ENCODE peak calls at places on chromosomes 6 and 20, in five cellular contexts. One of them, this sample, is unnamed.

GRCh38 chr20:32439132-32439829 is 81.2 kb downstream of the ASXL1 start:
- DNase-seq in H1: no peak
- DNase-seq in mesenchymal stem cell: peak; percentile 79
- DNase-seq in neuronal stem cell: no peak
- DNase-seq in mesendoderm: no peak
- DNase-seq in this sample: no peak

GRCh38 chr20:48313346-48313745 is 514.5 kb downstream of the PREX1 start:
- DNase-seq in mesenchymal stem cell: peak; percentile 17
- DNase-seq in H1: no peak
- DNase-seq in mesendoderm: no peak
- DNase-seq in neuronal stem cell: no peak
- DNase-seq in this sample: no peak

GRCh38 chr6:72322778-72323177 is 299.1 kb upstream of the KCNQ5 start:
- DNase-seq in H1: no peak
- DNase-seq in neuronal stem cell: no peak
- DNase-seq in mesenchymal stem cell: no peak
- DNase-seq in mesendoderm: no peak
- DNase-seq in this sample: no peak

GRCh38 chr20:17655865-17656489 is 26.1 kb downstream of the RRBP1 start:
- DNase-seq in mesenchymal stem cell: no peak
- DNase-seq in neuronal stem cell: no peak
- DNase-seq in H1: no peak
- DNase-seq in mesendoderm: peak; percentile 81
- DNase-seq in this sample: peak; percentile 62

GRCh38 chr6:89264296-89264695 is 47.1 kb upstream of the GABRR1 start:
- DNase-seq in mesenchymal stem cell: no peak
- DNase-seq in neuronal stem cell: no peak
- DNase-seq in mesendoderm: no peak
- DNase-seq in H1: no peak
- DNase-seq in this sample: no peak

GRCh38 chr6:15322781-15323536 is 77.1 kb downstream of the JARID2 start:
- DNase-seq in neuronal stem cell: no peak
- DNase-seq in mesendoderm: no peak
- DNase-seq in mesenchymal stem cell: no peak
- DNase-seq in H1: peak; percentile 43
- DNase-seq in this sample: no peak

GRCh38 chr20:50259705-50260479 is 69.3 kb downstream of the CEBPB start:
- DNase-seq in H1: no peak
- DNase-seq in mesenchymal stem cell: no peak
- DNase-seq in neuronal stem cell: no peak
- DNase-seq in mesendoderm: no peak
- DNase-seq in this sample: no peak

GRCh38 chr20:43243672-43244269 is 54.1 kb upstream of the PTPRT start:
- DNase-seq in mesenchymal stem cell: no peak
- DNase-seq in H1: peak; percentile 54
- DNase-seq in neuronal stem cell: no peak
- DNase-seq in mesendoderm: peak; percentile 29
- DNase-seq in this sample: peak; percentile 53

GRCh38 chr6:81534934-81535465 is 217.5 kb downstream of the TENT5A start:
- DNase-seq in mesendoderm: no peak
- DNase-seq in H1: no peak
- DNase-seq in neuronal stem cell: no peak
- DNase-seq in mesenchymal stem cell: no peak
- DNase-seq in this sample: no peak

GRCh38 chr6:37433657-37434271 is 743 bp downstream of the CMTR1 start:
- DNase-seq in mesendoderm: peak; percentile 22
- DNase-seq in H1: no peak
- DNase-seq in mesenchymal stem cell: peak; percentile 34
- DNase-seq in neuronal stem cell: no peak
- DNase-seq in this sample: no peak
- H2AK5ac ChIP-seq in mesendoderm: peak overlapping the region; percentile 17
- H2AK5ac ChIP-seq in H1: no peak overlapping the region
- H2AK5ac ChIP-seq in mesenchymal stem cell: peak overlapping the region; percentile 32
- H2AK5ac ChIP-seq in neuronal stem cell: no peak overlapping the region
- H2AK5ac ChIP-seq in this sample: no peak overlapping the region

DNA sequence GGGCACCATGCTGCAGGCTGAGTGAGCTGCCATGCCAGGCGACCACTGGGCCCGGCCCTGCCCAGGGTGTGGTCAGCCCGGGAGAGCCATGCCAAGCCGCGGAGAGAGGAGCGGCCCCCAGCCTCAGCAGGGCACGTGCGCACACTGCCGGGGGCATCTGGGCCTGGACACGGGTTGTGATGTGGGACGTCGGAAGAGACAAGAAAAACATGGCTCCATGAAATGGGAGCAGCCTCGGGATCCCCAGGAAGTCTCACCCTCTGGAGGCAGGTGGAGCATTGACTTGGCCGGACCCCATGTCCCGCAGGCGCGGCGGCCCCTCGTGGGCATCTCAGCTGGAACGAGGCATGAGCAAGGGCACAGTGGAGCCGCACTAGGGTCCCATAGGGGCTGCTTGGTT is 16.8 kb upstream of the SLCO4A1 start:
- DNase-seq in mesendoderm: no peak
- DNase-seq in H1: no peak
- DNase-seq in neuronal stem cell: no peak
- DNase-seq in mesenchymal stem cell: no peak
- DNase-seq in this sample: no peak
- H2AK5ac ChIP-seq in mesendoderm: no peak overlapping the region
- H2AK5ac ChIP-seq in H1: no peak overlapping the region
- H2AK5ac ChIP-seq in neuronal stem cell: peak overlapping the region; percentile 63
- H2AK5ac ChIP-seq in mesenchymal stem cell: peak overlapping the region; percentile 96
- H2AK5ac ChIP-seq in this sample: no peak overlapping the region

GRCh38 chr20:24653306-24653705 is 183.9 kb downstream of the SYNDIG1 start:
- DNase-seq in mesendoderm: no peak
- DNase-seq in mesenchymal stem cell: peak; percentile 38
- DNase-seq in H1: no peak
- DNase-seq in neuronal stem cell: no peak
- DNase-seq in this sample: no peak
- H2AK5ac ChIP-seq in mesendoderm: no peak overlapping the region
- H2AK5ac ChIP-seq in mesenchymal stem cell: no peak overlapping the region
- H2AK5ac ChIP-seq in H1: no peak overlapping the region
- H2AK5ac ChIP-seq in neuronal stem cell: no peak overlapping the region
- H2AK5ac ChIP-seq in this sample: no peak overlapping the region

GRCh38 chr20:35466856-35467255 is 11.5 kb downstream of the CEP250 start:
- DNase-seq in neuronal stem cell: no peak
- DNase-seq in H1: no peak
- DNase-seq in mesenchymal stem cell: no peak
- DNase-seq in mesendoderm: peak; percentile 16
- DNase-seq in this sample: no peak
- H2AK5ac ChIP-seq in neuronal stem cell: no peak overlapping the region
- H2AK5ac ChIP-seq in H1: no peak overlapping the region
- H2AK5ac ChIP-seq in mesenchymal stem cell: peak overlapping the region; percentile 81
- H2AK5ac ChIP-seq in mesendoderm: no peak overlapping the region
- H2AK5ac ChIP-seq in this sample: no peak overlapping the region

GRCh38 chr6:137764464-137764863 is 102.6 kb upstream of the TNFAIP3 start:
- DNase-seq in mesendoderm: no peak
- DNase-seq in H1: no peak
- DNase-seq in neuronal stem cell: no peak
- DNase-seq in mesenchymal stem cell: peak; percentile 60
- DNase-seq in this sample: no peak

GRCh38 chr6:137763861-137764260 is 103.2 kb upstream of the TNFAIP3 start:
- DNase-seq in neuronal stem cell: no peak
- DNase-seq in H1: no peak
- DNase-seq in mesendoderm: peak; percentile 21
- DNase-seq in mesenchymal stem cell: no peak
- DNase-seq in this sample: no peak

GRCh38 chr6:137762168-137763090 is 104.6 kb upstream of the TNFAIP3 start:
- DNase-seq in mesendoderm: no peak
- DNase-seq in H1: no peak
- DNase-seq in neuronal stem cell: no peak
- DNase-seq in mesenchymal stem cell: no peak
- DNase-seq in this sample: no peak

GRCh38 chr6:137765044-137765443 is 102.0 kb upstream of the TNFAIP3 start:
- DNase-seq in mesenchymal stem cell: no peak
- DNase-seq in mesendoderm: no peak
- DNase-seq in H1: no peak
- DNase-seq in neuronal stem cell: no peak
- DNase-seq in this sample: no peak

DNA sequence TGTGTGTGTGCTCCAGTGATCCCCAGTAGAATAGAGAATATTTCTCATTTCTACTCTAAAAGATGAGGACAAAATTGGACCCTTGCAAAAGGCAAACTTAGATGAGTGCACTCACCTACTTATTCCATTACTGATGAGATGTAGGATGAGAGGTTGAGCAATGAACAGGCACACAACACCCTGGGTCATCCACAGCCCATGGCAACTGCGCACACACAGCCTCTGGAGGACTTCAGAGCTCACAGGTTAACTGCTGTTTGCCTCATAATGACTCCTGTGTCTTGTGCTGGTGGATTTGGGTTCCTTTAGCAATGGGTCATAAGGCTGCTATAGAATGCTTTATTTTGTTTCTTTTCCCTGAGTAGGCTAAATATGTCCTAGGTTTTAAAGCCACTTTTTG is 103.6 kb upstream of the TNFAIP3 start:
- DNase-seq in H1: no peak
- DNase-seq in neuronal stem cell: no peak
- DNase-seq in mesendoderm: no peak
- DNase-seq in mesenchymal stem cell: no peak
- DNase-seq in this sample: no peak
- H2AK5ac ChIP-seq in H1: no peak overlapping the region
- H2AK5ac ChIP-seq in neuronal stem cell: no peak overlapping the region
- H2AK5ac ChIP-seq in mesendoderm: no peak overlapping the region
- H2AK5ac ChIP-seq in mesenchymal stem cell: no peak overlapping the region
- H2AK5ac ChIP-seq in this sample: no peak overlapping the region

GRCh38 chr6:57432919-57433684 is 115.7 kb downstream of the PRIM2 start:
- DNase-seq in H1: no peak
- DNase-seq in mesenchymal stem cell: peak; percentile 36
- DNase-seq in mesendoderm: no peak
- DNase-seq in neuronal stem cell: no peak
- DNase-seq in this sample: no peak
- H2AK5ac ChIP-seq in H1: no peak overlapping the region
- H2AK5ac ChIP-seq in mesenchymal stem cell: no peak overlapping the region
- H2AK5ac ChIP-seq in mesendoderm: no peak overlapping the region
- H2AK5ac ChIP-seq in neuronal stem cell: no peak overlapping the region
- H2AK5ac ChIP-seq in this sample: no peak overlapping the region

GRCh38 chr6:13273202-13273930 is 55.0 kb downstream of the TBC1D7 start:
- DNase-seq in H1: no peak
- DNase-seq in mesendoderm: no peak
- DNase-seq in neuronal stem cell: no peak
- DNase-seq in mesenchymal stem cell: no peak
- DNase-seq in this sample: no peak

GRCh38 chr6:13272131-13273046 is 55.9 kb downstream of the TBC1D7 start:
- DNase-seq in mesendoderm: no peak
- DNase-seq in H1: no peak
- DNase-seq in mesenchymal stem cell: no peak
- DNase-seq in neuronal stem cell: no peak
- DNase-seq in this sample: no peak

GRCh38 chr6:13267142-13267621 is 61.2 kb downstream of the TBC1D7 start:
- DNase-seq in mesendoderm: no peak
- DNase-seq in H1: no peak
- DNase-seq in neuronal stem cell: no peak
- DNase-seq in mesenchymal stem cell: no peak
- DNase-seq in this sample: no peak

GRCh38 chr6:13273931-13274706 is 54.2 kb downstream of the TBC1D7 start:
- DNase-seq in mesendoderm: no peak
- DNase-seq in H1: no peak
- DNase-seq in neuronal stem cell: no peak
- DNase-seq in mesenchymal stem cell: no peak
- DNase-seq in this sample: no peak

DNA sequence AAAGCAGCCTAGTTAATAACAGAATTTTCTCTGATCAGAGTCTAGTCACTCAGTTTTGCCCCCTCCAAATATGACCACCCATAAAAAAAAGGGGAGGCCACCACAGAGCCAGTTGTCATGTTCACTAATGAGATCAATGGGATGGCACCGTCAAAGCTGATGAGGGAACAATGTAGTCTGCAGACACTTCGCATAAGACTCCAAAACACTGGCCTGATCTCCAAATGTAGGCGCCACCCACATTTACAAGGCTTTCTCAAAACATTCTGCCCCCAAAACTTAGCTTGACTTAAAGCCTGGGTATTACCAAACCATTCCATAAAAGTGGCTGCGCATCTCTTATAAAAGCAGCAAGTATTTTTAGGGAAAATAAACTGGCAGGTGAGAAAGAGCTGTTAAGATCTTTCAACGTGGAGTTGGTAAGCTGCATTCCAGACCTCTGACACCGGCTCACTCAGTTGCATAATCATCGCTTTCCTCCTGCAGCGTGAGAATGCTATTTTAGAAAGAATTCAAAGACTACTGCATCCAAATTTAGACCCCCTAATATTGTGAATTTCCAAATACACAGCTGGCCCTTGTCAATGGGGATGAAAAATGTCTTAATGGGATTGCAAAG is 59.3 kb downstream of the TBC1D7 start:
- DNase-seq in mesendoderm: peak; percentile 86
- DNase-seq in H1: no peak
- DNase-seq in mesenchymal stem cell: peak; percentile 58
- DNase-seq in neuronal stem cell: no peak
- DNase-seq in this sample: no peak
- H2AK5ac ChIP-seq in mesendoderm: no peak overlapping the region
- H2AK5ac ChIP-seq in H1: no peak overlapping the region
- H2AK5ac ChIP-seq in mesenchymal stem cell: no peak overlapping the region
- H2AK5ac ChIP-seq in neuronal stem cell: no peak overlapping the region
- H2AK5ac ChIP-seq in this sample: no peak overlapping the region

GRCh38 chr6:148881593-148882311 is 134.9 kb downstream of the UST start:
- DNase-seq in H1: no peak
- DNase-seq in neuronal stem cell: no peak
- DNase-seq in mesendoderm: no peak
- DNase-seq in mesenchymal stem cell: no peak
- DNase-seq in this sample: no peak

GRCh38 chr6:148885920-148886845 is 139.4 kb downstream of the UST start:
- DNase-seq in mesendoderm: peak; percentile 50
- DNase-seq in mesenchymal stem cell: no peak
- DNase-seq in H1: no peak
- DNase-seq in neuronal stem cell: peak; percentile 51
- DNase-seq in this sample: no peak

GRCh38 chr6:148883270-148883669 is 136.4 kb downstream of the UST start:
- DNase-seq in mesenchymal stem cell: no peak
- DNase-seq in H1: no peak
- DNase-seq in mesendoderm: no peak
- DNase-seq in neuronal stem cell: no peak
- DNase-seq in this sample: no peak

GRCh38 chr6:148885154-148885870 is 138.5 kb downstream of the UST start:
- DNase-seq in neuronal stem cell: no peak
- DNase-seq in mesenchymal stem cell: peak; percentile 95
- DNase-seq in mesendoderm: no peak
- DNase-seq in H1: no peak
- DNase-seq in this sample: no peak

GRCh38 chr6:148884461-148884860 is 137.6 kb downstream of the UST start:
- DNase-seq in mesenchymal stem cell: peak; percentile 22
- DNase-seq in mesendoderm: no peak
- DNase-seq in neuronal stem cell: no peak
- DNase-seq in H1: no peak
- DNase-seq in this sample: no peak
- H2AK5ac ChIP-seq in mesenchymal stem cell: no peak overlapping the region
- H2AK5ac ChIP-seq in mesendoderm: no peak overlapping the region
- H2AK5ac ChIP-seq in neuronal stem cell: no peak overlapping the region
- H2AK5ac ChIP-seq in H1: no peak overlapping the region
- H2AK5ac ChIP-seq in this sample: no peak overlapping the region

This sample was measured in H9.